ENCODE peak calls at places on chromosomes 16 and 17, in six cellular contexts. B, V, C, T, Z and W are unnamed samples.

GRCh38 chr17:17059301-17059890 is 17.1 kb downstream of the MPRIP start:
- DNase-seq in T (no peak), Z (no peak), V (peak; percentile 28), B (peak; percentile 74), C (no peak), W (no peak)

GRCh38 chr16:9429946-9430345 is 338.5 kb downstream of the HAPSTR1 start:
- DNase-seq in B (no peak), Z (no peak), C (no peak), T (no peak), V (no peak), W (no peak)

GRCh38 chr17:6823011-6823442 is 8.5 kb downstream of the TEKT1 start:
- DNase-seq in Z (peak; percentile 36), T (peak; percentile 65), V (no peak), B (no peak), C (no peak), W (peak; percentile 87)

GRCh38 chr16:25270577-25270976 is 12.9 kb upstream of the ZKSCAN2 start:
- DNase-seq in V (no peak), C (no peak), T (no peak), B (no peak), Z (no peak), W (no peak)

GRCh38 chr17:44191941-44192496 is 5.2 kb downstream of the TMUB2 start:
- DNase-seq in T (no peak), V (no peak), B (no peak), C (no peak), Z (no peak), W (no peak)

GRCh38 chr17:78716814-78717393 is 65.2 kb downstream of the CYTH1 start:
- DNase-seq in T (peak; percentile 54), C (no peak), B (no peak), V (peak; percentile 82), Z (peak; percentile 46), W (peak; percentile 55)

GRCh38 chr17:51385208-51385607 is 124.9 kb downstream of the UTP18 start:
- DNase-seq in T (no peak), B (no peak), C (no peak), Z (no peak), V (no peak), W (no peak)

GRCh38 chr16:82317411-82318168 is 147.6 kb upstream of the MPHOSPH6 start:
- DNase-seq in Z (no peak), T (no peak), C (no peak), V (no peak), B (no peak), W (no peak)

GRCh38 chr16:15035163-15035729 is 20.6 kb downstream of the NTAN1 start:
- DNase-seq in C (no peak), Z (no peak), B (peak; percentile 72), T (no peak), V (peak; percentile 23), W (no peak)

GRCh38 chr17:65433592-65433991 is 127.9 kb downstream of the AXIN2 start:
- DNase-seq in V (no peak), T (peak; percentile 72), Z (no peak), B (no peak), C (no peak), W (no peak)

GRCh38 chr16:25228372-25228771 is 11.6 kb downstream of the AQP8 start:
- DNase-seq in C (no peak), T (no peak), V (no peak), B (no peak), Z (no peak), W (no peak)

GRCh38 chr17:6095501-6095900 is 25.3 kb downstream of the WSCD1 start:
- DNase-seq in V (peak; percentile 26), Z (no peak), B (peak; percentile 42), C (no peak), T (no peak), W (no peak)

GRCh38 chr16:1781758-1782407 is 488 bp downstream of the SPSB3 start:
- DNase-seq in C (peak; percentile 41), B (no peak), Z (peak; percentile 42), T (no peak), V (no peak), W (no peak)

GRCh38 chr17:49373115-49373514 is 11.1 kb upstream of the ZNF652 start:
- DNase-seq in Z (no peak), T (no peak), C (no peak), B (no peak), V (no peak), W (no peak)

GRCh38 chr17:66952031-66952524 is 12.4 kb upstream of the CACNG4 start:
- DNase-seq in Z (peak; percentile 92), C (no peak), V (peak; percentile 77), B (no peak), T (peak; percentile 57), W (no peak)

GRCh38 chr17:7313890-7314718 is 1.1 kb downstream of the GPS2 start:
- DNase-seq in Z (peak; percentile 49), B (no peak), T (no peak), V (no peak), C (no peak), W (no peak)

GRCh38 chr16:17578921-17579876 is 108.4 kb upstream of the XYLT1 start:
- DNase-seq in C (peak; percentile 44), V (no peak), Z (peak; percentile 90), B (no peak), T (peak; percentile 74), W (peak; percentile 91)

GRCh38 chr17:78214706-78215061 is 631 bp downstream of the BIRC5 start:
- DNase-seq in T (no peak), V (no peak), Z (peak; percentile 3), B (no peak), C (no peak), W (no peak)

GRCh38 chr17:50953831-50954601 is 87.9 kb upstream of the TOB1 start:
- DNase-seq in B (peak; percentile 83), Z (peak; percentile 73), T (peak; percentile 72), C (no peak), V (peak; percentile 80), W (peak; percentile 51)

GRCh38 chr16:11405331-11406176 is 60.3 kb downstream of the RMI2 start:
- DNase-seq in V (no peak), Z (peak; percentile 35), C (peak; percentile 52), B (no peak), T (peak; percentile 31), W (no peak)

GRCh38 chr17:80894726-80895125 is 96.9 kb upstream of the CHMP6 start:
- DNase-seq in T (no peak), Z (no peak), C (no peak), B (no peak), V (no peak), W (no peak)

GRCh38 chr17:48718781-48719641 is 3.3 kb downstream of the PRAC1 start:
- DNase-seq in B (no peak), Z (no peak), V (no peak), C (no peak), T (no peak), W (no peak)

GRCh38 chr17:65163990-65164495 is 26.9 kb downstream of the RGS9 start:
- DNase-seq in Z (peak; percentile 72), C (peak; percentile 30), B (no peak), T (peak; percentile 50), V (no peak), W (no peak)

GRCh38 chr16:4176794-4177438 is 60.7 kb upstream of the ADCY9 start:
- DNase-seq in C (no peak), Z (peak; percentile 68), B (peak; percentile 18), V (no peak), T (peak; percentile 22), W (peak; percentile 49)

GRCh38 chr16:49456763-49457162 is 83.2 kb downstream of the C16orf78 start:
- DNase-seq in C (no peak), V (peak; percentile 22), B (no peak), T (no peak), Z (no peak), W (no peak)

GRCh38 chr16:166375-167116 is 768 bp downstream of the HBM start:
- DNase-seq in T (no peak), C (no peak), B (no peak), Z (no peak), V (no peak), W (no peak)

GRCh38 chr16:49855822-49856740 is at the start of gene ZNF423:
- DNase-seq in Z (no peak), B (peak; percentile 78), T (no peak), C (no peak), V (no peak), W (no peak)

GRCh38 chr17:60393840-60394529 is 2.1 kb upstream of the USP32 start:
- DNase-seq in B (no peak), T (no peak), Z (no peak), V (no peak), C (no peak), W (no peak)

GRCh38 chr16:64047207-64047606 is 1074.7 kb downstream of the CDH11 start:
- DNase-seq in Z (no peak), C (no peak), T (no peak), B (no peak), V (no peak), W (no peak)

GRCh38 chr16:3725291-3725690 is 8.0 kb upstream of the TRAP1 start:
- DNase-seq in B (no peak), T (no peak), C (no peak), Z (no peak), V (no peak), W (no peak)

GRCh38 chr16:54194008-54194731 is 92.4 kb downstream of the IRX3 start:
- DNase-seq in C (no peak), V (peak; percentile 89), B (peak; percentile 93), T (peak; percentile 73), Z (peak; percentile 36), W (peak; percentile 57)

GRCh38 chr17:3635474-3636153 is 436 bp downstream of the SHPK start:
- DNase-seq in B (no peak), V (no peak), T (no peak), C (no peak), Z (no peak), W (no peak)

GRCh38 chr17:68564415-68565111 is 36.6 kb downstream of the FAM20A start:
- DNase-seq in B (no peak), Z (no peak), C (no peak), T (no peak), V (no peak), W (no peak)

GRCh38 chr16:72847187-72848044 is 200.5 kb downstream of the ZFHX3 start:
- DNase-seq in C (peak; percentile 14), V (no peak), Z (peak; percentile 59), B (no peak), T (peak; percentile 55), W (peak; percentile 27)

GRCh38 chr17:81582341-81582740 is 30.2 kb upstream of the FAAP100 start:
- DNase-seq in B (no peak), Z (peak; percentile 80), V (no peak), T (no peak), C (no peak), W (peak; percentile 46)

GRCh38 chr16:4115209-4115940 is 867 bp downstream of the ADCY9 start:
- DNase-seq in V (peak; percentile 86), C (peak; percentile 48), B (peak; percentile 87), Z (peak; percentile 74), T (peak; percentile 78), W (peak; percentile 70)

GRCh38 chr16:72808754-72809153 is 239.2 kb downstream of the ZFHX3 start:
- DNase-seq in C (no peak), T (no peak), Z (no peak), V (no peak), B (no peak), W (no peak)

GRCh38 chr17:78027121-78027520 is 68.6 kb downstream of the TNRC6C start:
- DNase-seq in V (no peak), Z (no peak), C (no peak), B (no peak), T (no peak), W (no peak)

GRCh38 chr16:86771506-86772230 is 193.3 kb downstream of the FOXL1 start:
- DNase-seq in V (no peak), T (no peak), C (no peak), Z (no peak), B (no peak), W (no peak)